ENCODE peak calls at places on chromosome 10, in seven cellular contexts. G, J, E, C, X, B and K are unnamed samples.

GRCh38 chr10:119652361-119652760 is 1.2 kb downstream of the BAG3 start:
- DNase-seq in J (no peak), C (peak; percentile 71), X (no peak), B (peak; percentile 58), G (no peak), E (no peak), K (no peak)

GRCh38 chr10:63720072-63720537 is 198.9 kb downstream of the REEP3 start:
- DNase-seq in B (peak; percentile 52), G (peak; percentile 27), C (no peak), J (no peak), X (peak; percentile 32), E (peak; percentile 70), K (peak; percentile 64)

GRCh38 chr10:4201866-4202825 is 417.1 kb upstream of the KLF6 start:
- DNase-seq in B (no peak), E (no peak), X (no peak), G (peak; percentile 65), C (no peak), J (no peak), K (no peak)

GRCh38 chr10:98257198-98257597 is 10.8 kb downstream of the LOXL4 start:
- DNase-seq in B (no peak), G (no peak), E (no peak), J (no peak), C (no peak), X (no peak), K (no peak)

GRCh38 chr10:112950714-112951348 is 784 bp downstream of the TCF7L2 start:
- DNase-seq in X (no peak), E (peak; percentile 38), G (peak; percentile 60), B (peak; percentile 45), C (no peak), J (no peak), K (no peak)

GRCh38 chr10:109773818-109774440 is 149.4 kb downstream of the XPNPEP1 start:
- DNase-seq in B (peak; percentile 4), J (no peak), G (peak; percentile 30), E (no peak), X (no peak), C (peak; percentile 7), K (no peak)

GRCh38 chr10:2122431-2123124 is 385.3 kb upstream of the ADARB2 start:
- DNase-seq in C (no peak), X (no peak), B (peak; percentile 44), J (no peak), G (no peak), E (no peak), K (no peak)

GRCh38 chr10:119247550-119247894 is 40.2 kb downstream of the GRK5 start:
- DNase-seq in G (no peak), E (no peak), B (no peak), X (no peak), C (no peak), J (no peak), K (no peak)

GRCh38 chr10:113169853-113170455 is 219.9 kb downstream of the TCF7L2 start:
- DNase-seq in J (no peak), C (no peak), X (no peak), G (no peak), E (no peak), B (no peak), K (no peak)

GRCh38 chr10:16441106-16441850 is 4.5 kb downstream of the PTER start:
- DNase-seq in X (no peak), J (no peak), G (peak; percentile 10), E (no peak), C (no peak), B (peak; percentile 51), K (no peak)

GRCh38 chr10:62582098-62582705 is 208.0 kb downstream of the ZNF365 start:
- DNase-seq in C (no peak), J (no peak), G (no peak), B (no peak), X (no peak), E (no peak), K (no peak)

GRCh38 chr10:47078393-47079163 is 167.3 kb downstream of the PTPN20 start:
- DNase-seq in C (no peak), X (no peak), J (no peak), E (no peak), B (no peak), G (peak; percentile 20), K (no peak)

GRCh38 chr10:123377883-123378282 is 223.7 kb downstream of the BUB3 start:
- DNase-seq in B (peak; percentile 26), X (no peak), C (no peak), J (no peak), G (no peak), E (no peak), K (no peak)
- H3K9me3 ChIP-seq in B (no peaks in the 10 kb centered on the region), X (no peaks in the 10 kb centered on the region), C (no peaks in the 10 kb centered on the region), J (no peaks in the 10 kb centered on the region), G (no peaks in the 10 kb centered on the region), E (no peaks in the 10 kb centered on the region), K (no peaks in the 10 kb centered on the region)

GRCh38 chr10:106271237-106271636 is 893.3 kb downstream of the SORCS1 start:
- DNase-seq in B (no peak), E (no peak), X (no peak), J (no peak), C (no peak), G (no peak), K (no peak)

GRCh38 chr10:106267591-106267990 is 896.9 kb downstream of the SORCS1 start:
- DNase-seq in C (no peak), X (no peak), G (no peak), B (no peak), E (no peak), J (no peak), K (no peak)

DNA sequence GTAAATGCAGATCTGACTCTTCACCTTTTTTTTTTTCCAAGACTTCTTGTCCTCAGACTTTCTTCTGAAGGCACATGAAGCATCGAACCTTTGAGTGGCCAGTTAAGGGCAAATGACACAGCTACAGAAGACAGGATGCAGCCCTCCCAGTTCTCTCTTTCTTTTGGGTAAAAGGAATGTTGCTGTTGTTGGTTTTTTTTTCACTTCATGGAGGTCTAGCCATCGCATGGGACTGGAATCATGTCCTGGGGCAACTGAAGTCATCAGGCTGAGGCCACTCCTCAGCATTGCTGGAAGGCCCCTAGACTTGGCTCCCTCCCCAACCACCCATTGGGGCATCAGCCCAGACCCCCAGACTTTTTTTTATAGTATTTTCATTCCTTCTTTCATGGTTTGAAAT is 896.5 kb downstream of the SORCS1 start:
- DNase-seq in C (no peak), G (no peak), E (no peak), X (no peak), B (no peak), J (no peak), K (no peak)
- H3K9me3 ChIP-seq in C (peaks cover 3% of the 10 kb centered on the region), G (no peaks in the 10 kb centered on the region), E (no peaks in the 10 kb centered on the region), X (peaks cover 2% of the 10 kb centered on the region), B (no peaks in the 10 kb centered on the region), J (no peaks in the 10 kb centered on the region), K (no peaks in the 10 kb centered on the region)

DNA sequence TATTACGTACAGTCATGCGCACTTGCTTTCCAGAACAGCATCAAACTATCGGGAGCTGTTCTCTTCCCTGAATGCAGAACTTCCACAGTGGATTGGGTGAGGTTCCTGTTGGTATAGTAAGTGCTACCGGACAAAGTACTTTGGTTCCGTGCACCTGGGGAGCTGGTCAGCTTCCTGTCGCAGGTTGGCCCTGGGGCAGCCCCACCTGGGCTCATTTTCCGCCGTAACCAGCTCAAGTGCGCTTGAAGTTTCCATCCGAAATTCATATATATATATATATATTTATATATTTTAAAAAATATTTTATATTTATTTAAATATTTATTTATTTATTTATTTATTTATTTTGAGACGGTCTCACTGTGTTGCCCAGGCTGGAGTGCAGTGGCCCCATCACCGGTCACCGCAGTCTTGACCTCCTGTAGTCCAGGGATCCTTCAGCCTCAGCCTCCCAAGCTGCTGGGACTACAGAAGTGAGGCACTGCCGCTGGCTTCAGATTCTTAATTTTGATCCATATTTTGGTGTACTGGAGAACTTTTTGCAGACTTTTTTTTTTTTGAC is 6.5 kb downstream of the SCART1 start:
- DNase-seq in E (no peak), X (no peak), C (no peak), G (no peak), B (no peak), J (no peak), K (no peak)
- H3K9me3 ChIP-seq in E (no peaks in the 10 kb centered on the region), X (no peaks in the 10 kb centered on the region), C (no peaks in the 10 kb centered on the region), G (no peaks in the 10 kb centered on the region), B (peaks cover 17% of the 10 kb centered on the region), J (no peaks in the 10 kb centered on the region), K (no peaks in the 10 kb centered on the region)

GRCh38 chr10:43616697-43617370 is 10.6 kb downstream of the ZNF485 start:
- DNase-seq in E (no peak), J (no peak), B (no peak), X (no peak), G (no peak), C (no peak), K (no peak)
- H3K9me3 ChIP-seq in E (no peaks in the 10 kb centered on the region), J (peaks cover 12% of the 10 kb centered on the region), B (peaks cover 50% of the 10 kb centered on the region), X (peaks cover 43% of the 10 kb centered on the region), G (peaks cover 29% of the 10 kb centered on the region), C (peaks cover 78% of the 10 kb centered on the region), K (peaks cover 6% of the 10 kb centered on the region)

GRCh38 chr10:10118131-10118530 is 899.5 kb upstream of the CELF2 start:
- DNase-seq in J (no peak), C (no peak), B (no peak), X (no peak), E (no peak), G (no peak), K (no peak)
- H3K9me3 ChIP-seq in J (no peaks in the 10 kb centered on the region), C (no peaks in the 10 kb centered on the region), B (peaks cover 15% of the 10 kb centered on the region), X (no peaks in the 10 kb centered on the region), E (no peaks in the 10 kb centered on the region), G (peaks cover 8% of the 10 kb centered on the region), K (no peaks in the 10 kb centered on the region)